ENCODE peak calls at places on chromosomes 11 and 22, in ten cellular contexts. F is PC-3; U is AG09309; E is ascending aorta; O is CD8-positive, alpha-beta T cell; N is kidney; D is left ventricle myocardium inferior; W is chondrocyte; Z is transverse colon; T is brain microvascular endothelial cell. Q is an unnamed sample.

GRCh38 chr22:26700462-26700861 is 43.1 kb downstream of the MIAT start:
- DNase-seq in F (no peak), U (no peak), E (no peak), O (no peak), N (no peak), D (no peak), W (no peak), Z (no peak), T (no peak), Q (no peak)

GRCh38 chr11:45603930-45604682 is 61.3 kb downstream of the CHST1 start:
- DNase-seq in F (no peak), U (no peak), E (no peak), O (no peak), N (no peak), D (peak; percentile 63), W (no peak), Z (no peak), T (no peak), Q (no peak)

GRCh38 chr22:17867160-17867785 is 93.0 kb upstream of the BID start:
- DNase-seq in F (no peak), U (no peak), E (no peak), O (no peak), N (peak; percentile 87), D (peak; percentile 79), W (no peak), Z (peak; percentile 86), T (no peak), Q (no peak)

GRCh38 chr22:27990879-27991278 is 71.8 kb upstream of the PITPNB start:
- DNase-seq in F (peak; percentile 6), U (no peak), E (no peak), O (no peak), N (no peak), D (peak; percentile 81), W (peak; percentile 80), Z (peak; percentile 15), T (no peak), Q (peak; percentile 65)

GRCh38 chr11:118438314-118438931 is 2.1 kb downstream of the KMT2A start:
- DNase-seq in F (peak; percentile 69), U (peak; percentile 59), E (peak; percentile 41), O (no peak), N (no peak), D (peak; percentile 14), W (no peak), Z (peak; percentile 48), T (peak; percentile 87), Q (peak; percentile 44)

GRCh38 chr22:45424241-45424731 is 10.8 kb downstream of the RIBC2 start:
- DNase-seq in F (no peak), U (no peak), E (no peak), O (no peak), N (peak; percentile 67), D (no peak), W (no peak), Z (no peak), T (no peak), Q (no peak)

GRCh38 chr22:29166180-29166579 is 39.5 kb upstream of the EMID1 start:
- DNase-seq in F (no peak), U (no peak), E (no peak), O (no peak), N (peak; percentile 21), D (no peak), W (peak; percentile 37), Z (no peak), T (no peak), Q (no peak)

GRCh38 chr11:31582697-31583096 is 73.1 kb downstream of the ELP4 start:
- DNase-seq in F (no peak), U (no peak), E (no peak), O (no peak), N (no peak), D (no peak), W (no peak), Z (no peak), T (no peak), Q (peak; percentile 8)

GRCh38 chr11:34337016-34337415 is 20.8 kb downstream of the ABTB2 start:
- DNase-seq in F (no peak), U (no peak), E (no peak), O (no peak), N (no peak), D (no peak), W (no peak), Z (no peak), T (no peak), Q (no peak)

GRCh38 chr11:127873478-127873877 is 713.9 kb downstream of the ETS1 start:
- DNase-seq in F (no peak), U (no peak), E (no peak), O (no peak), N (no peak), D (no peak), W (no peak), Z (no peak), T (no peak), Q (no peak)

GRCh38 chr11:11813288-11813962 is 28.3 kb upstream of the USP47 start:
- DNase-seq in F (peak; percentile 80), U (peak; percentile 90), E (no peak), O (no peak), N (no peak), D (no peak), W (no peak), Z (peak; percentile 24), T (peak; percentile 97), Q (no peak)

GRCh38 chr11:93017821-93018690 is 48.6 kb downstream of the MTNR1B start:
- DNase-seq in F (no peak), U (no peak), E (no peak), O (no peak), N (no peak), D (no peak), W (no peak), Z (no peak), T (no peak), Q (no peak)
- TF ChIP-seq CTCF in F (no peak), U (peak; percentile 9), E (no peak), O (no peak), N (no peak), D (no peak), W (peak; percentile 16), Z (no peak), T (peak; percentile 25), Q (no peak)

GRCh38 chr11:66268953-66269906 is 791 bp downstream of the RAB1B start:
- DNase-seq in F (peak; percentile 53), U (no peak), E (no peak), O (no peak), N (peak; percentile 83), D (no peak), W (no peak), Z (no peak), T (no peak), Q (no peak)

GRCh38 chr11:66267039-66267378 is 1.4 kb upstream of the RAB1B start:
- DNase-seq in F (no peak), U (no peak), E (no peak), O (no peak), N (no peak), D (no peak), W (no peak), Z (no peak), T (no peak), Q (no peak)

GRCh38 chr11:66266378-66267038 is 1.9 kb upstream of the RAB1B start:
- DNase-seq in F (no peak), U (no peak), E (no peak), O (no peak), N (peak; percentile 88), D (no peak), W (no peak), Z (no peak), T (no peak), Q (no peak)

GRCh38 chr11:66268210-66268952 is at the start of gene RAB1B:
- DNase-seq in F (peak; percentile 100), U (peak; percentile 96), E (peak; percentile 98), O (peak; percentile 100), N (peak; percentile 100), D (peak; percentile 100), W (peak; percentile 100), Z (peak; percentile 100), T (peak; percentile 99), Q (peak; percentile 98)

DNA sequence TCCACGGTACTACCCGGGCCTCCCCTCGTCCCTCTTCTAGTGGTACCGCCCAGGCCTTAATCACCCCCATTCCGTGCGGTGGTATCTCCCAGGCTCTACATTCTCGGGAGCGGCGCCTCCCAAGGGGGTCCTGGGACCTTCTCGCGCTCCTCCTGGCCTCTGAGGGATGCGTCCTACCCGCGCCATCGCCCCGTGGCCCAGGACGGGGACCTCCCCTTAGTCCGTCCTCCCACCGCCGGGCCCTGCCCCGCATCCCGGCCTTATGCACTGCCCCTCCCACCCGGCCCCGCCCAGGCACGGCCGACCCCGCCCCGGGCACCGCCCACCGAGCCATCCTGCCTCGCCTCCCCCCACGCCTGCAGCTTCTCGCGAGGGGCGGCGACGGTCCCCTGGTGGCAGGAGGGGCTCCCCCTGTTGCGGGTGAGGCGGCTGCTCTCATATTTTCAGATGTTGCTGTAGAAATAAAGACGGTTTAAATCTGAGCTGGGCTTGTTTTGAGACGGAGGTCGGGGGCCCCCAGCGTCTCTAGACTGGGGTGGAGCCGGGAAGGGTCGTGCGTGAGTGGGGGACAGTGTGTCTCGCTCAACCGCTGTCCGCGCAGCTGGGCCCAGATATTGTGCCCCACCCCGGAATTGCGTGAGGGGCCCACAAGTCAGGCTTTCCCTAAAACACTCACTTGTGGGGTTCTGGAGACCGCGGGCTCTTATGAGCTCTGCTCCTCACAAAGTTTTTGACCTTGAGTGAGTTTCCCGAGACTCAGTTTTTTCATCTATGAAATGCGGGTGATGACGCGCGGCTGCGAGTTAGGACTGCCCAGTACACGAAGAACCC is 845 bp upstream of the RAB1B start:
- DNase-seq in F (peak; percentile 81), U (no peak), E (peak; percentile 57), O (peak; percentile 81), N (peak; percentile 98), D (peak; percentile 93), W (no peak), Z (peak; percentile 92), T (peak; percentile 75), Q (peak; percentile 95)
- TF ChIP-seq CTCF in F (no peak), U (no peak), E (no peak), O (no peak), N (no peak), D (peak; percentile 46), W (peak; percentile 46), Z (no peak), T (peak; percentile 25), Q (no peak)

DNA sequence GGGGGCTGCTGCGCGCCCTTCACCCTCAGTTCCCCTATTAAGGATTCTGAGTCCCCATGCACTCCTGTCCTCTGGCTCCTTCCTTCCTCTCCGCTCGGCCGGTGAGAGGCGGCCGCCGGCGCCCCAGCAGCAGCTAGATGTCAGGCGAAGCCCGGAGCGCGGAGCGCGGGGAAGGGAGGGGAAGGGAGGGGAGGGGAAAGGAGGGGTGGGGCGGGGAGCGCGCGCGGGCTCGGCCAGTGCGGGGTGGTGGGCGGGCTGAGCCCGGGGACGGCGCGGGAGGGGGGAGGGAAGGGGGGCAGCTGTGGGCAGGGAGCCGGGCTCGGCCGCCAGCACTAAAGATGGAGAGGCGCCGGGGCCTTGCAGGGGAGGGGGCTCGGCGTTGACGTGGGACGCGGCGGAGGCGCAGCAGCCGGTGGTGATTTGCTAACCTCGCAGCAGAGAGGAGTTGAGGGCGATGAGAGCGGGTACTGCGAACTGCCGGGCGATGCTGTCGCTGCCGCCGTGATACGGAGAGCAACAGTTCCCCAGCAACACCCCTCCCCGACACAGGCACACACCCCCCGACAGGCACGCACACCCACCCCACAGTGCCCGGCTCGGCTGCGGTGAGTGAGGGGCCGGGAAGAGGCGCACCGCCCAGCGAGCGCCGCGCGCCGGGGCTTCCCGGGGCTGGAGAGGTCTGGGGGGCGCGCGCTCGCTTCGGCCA is at the start of gene ZBTB16:
- DNase-seq in F (no peak), U (no peak), E (peak; percentile 54), O (peak; percentile 56), N (peak; percentile 98), D (peak; percentile 93), W (peak; percentile 95), Z (peak; percentile 88), T (no peak), Q (peak; percentile 38)
- TF ChIP-seq CTCF in F (no peak), U (no peak), E (peak; percentile 40), O (no peak), N (peak; percentile 42), D (peak; percentile 61), W (peak; percentile 68), Z (peak; percentile 25), T (no peak), Q (no peak)

GRCh38 chr11:1963864-1964263 is 16.7 kb downstream of the MRPL23 start:
- DNase-seq in F (no peak), U (no peak), E (no peak), O (no peak), N (no peak), D (no peak), W (peak; percentile 9), Z (no peak), T (no peak), Q (no peak)
- TF ChIP-seq CTCF in F (no peak), U (no peak), E (no peak), O (no peak), N (no peak), D (no peak), W (no peak), Z (no peak), T (no peak), Q (no peak)